ENCODE peak calls at places on chromosomes 12 and 14, in ten cellular contexts. T, N, R, V, A, H, D, O, I and Z are unnamed samples.
A peak's percentile ranks its signal among the peaks of the same experiment; 100 is the strongest.

GRCh38 chr14:49946320-49947141 is 53.6 kb downstream of the ARF6 start:
- DNase-seq in R (no peak), D (peak; percentile 68), I (peak; percentile 49), N (no peak), H (peak; percentile 76), O (no peak), V (no peak), A (peak; percentile 62), T (no peak), Z (no peak)

GRCh38 chr12:72011374-72011773 is 72.7 kb downstream of the TPH2 start:
- DNase-seq in T (no peak), V (peak; percentile 22), D (peak; percentile 7), R (no peak), A (no peak), O (no peak), I (no peak), N (no peak), H (no peak), Z (no peak)

GRCh38 chr12:31853520-31853919 is 105.7 kb upstream of the RESF1 start:
- DNase-seq in H (no peak), V (no peak), N (no peak), D (no peak), O (no peak), A (no peak), I (no peak), T (no peak), R (no peak), Z (no peak)

GRCh38 chr12:65518771-65519170 is 240.3 kb downstream of the MSRB3 start:
- DNase-seq in D (no peak), T (no peak), O (no peak), H (no peak), N (no peak), I (no peak), V (no peak), R (no peak), A (no peak), Z (no peak)

GRCh38 chr12:93783827-93784226 is 106.7 kb downstream of the CRADD start:
- DNase-seq in A (no peak), R (no peak), T (no peak), I (no peak), N (no peak), D (no peak), V (no peak), O (no peak), H (no peak), Z (peak; percentile 40)

GRCh38 chr12:22743700-22744099 is 118.7 kb downstream of the ETNK1 start:
- DNase-seq in T (no peak), D (no peak), N (no peak), I (no peak), V (no peak), R (no peak), H (no peak), A (no peak), O (no peak), Z (no peak)

GRCh38 chr12:54141534-54142475 is 47.0 kb downstream of the SMUG1 start:
- DNase-seq in O (no peak), I (no peak), H (no peak), V (no peak), R (no peak), T (no peak), N (no peak), D (no peak), A (no peak), Z (peak; percentile 43)

GRCh38 chr12:16198884-16199283 is 78.6 kb downstream of the SLC15A5 start:
- DNase-seq in A (no peak), T (no peak), R (no peak), I (no peak), N (no peak), V (no peak), O (no peak), H (no peak), D (no peak), Z (no peak)

GRCh38 chr14:80475074-80475473 is 263.8 kb upstream of the DIO2 start:
- DNase-seq in T (no peak), O (no peak), H (no peak), V (no peak), D (peak; percentile 82), I (no peak), R (no peak), N (no peak), A (no peak), Z (no peak)

GRCh38 chr12:851343-851742 is 98.2 kb downstream of the RAD52 start:
- DNase-seq in R (no peak), I (no peak), A (no peak), O (no peak), N (no peak), V (no peak), H (no peak), D (peak; percentile 36), T (no peak), Z (no peak)

GRCh38 chr12:8065991-8066594 is at the start of gene C3AR1:
- DNase-seq in T (no peak), I (peak; percentile 44), A (no peak), V (no peak), H (no peak), R (no peak), D (peak; percentile 79), O (no peak), N (no peak), Z (no peak)

GRCh38 chr12:1518763-1519516 is 75.4 kb downstream of the FBXL14 start:
- DNase-seq in R (no peak), D (peak; percentile 91), V (no peak), A (peak; percentile 59), N (no peak), H (peak; percentile 81), O (no peak), T (peak; percentile 29), I (no peak), Z (no peak)

GRCh38 chr14:55026793-55027560 is at the start of the genes SOCS4 and WDHD1:
- DNase-seq in I (peak; percentile 97), V (peak; percentile 95), A (peak; percentile 92), H (peak; percentile 96), T (peak; percentile 96), N (peak; percentile 96), D (peak; percentile 88), O (peak; percentile 96), R (peak; percentile 95), Z (peak; percentile 91)
- TF ChIP-seq CTCF in I (no peak), V (no peak), A (no peak), H (no peak), T (peak; percentile 31), N (no peak), D (peak; percentile 9), O (no peak), R (no peak), Z (peak; percentile 21)

DNA sequence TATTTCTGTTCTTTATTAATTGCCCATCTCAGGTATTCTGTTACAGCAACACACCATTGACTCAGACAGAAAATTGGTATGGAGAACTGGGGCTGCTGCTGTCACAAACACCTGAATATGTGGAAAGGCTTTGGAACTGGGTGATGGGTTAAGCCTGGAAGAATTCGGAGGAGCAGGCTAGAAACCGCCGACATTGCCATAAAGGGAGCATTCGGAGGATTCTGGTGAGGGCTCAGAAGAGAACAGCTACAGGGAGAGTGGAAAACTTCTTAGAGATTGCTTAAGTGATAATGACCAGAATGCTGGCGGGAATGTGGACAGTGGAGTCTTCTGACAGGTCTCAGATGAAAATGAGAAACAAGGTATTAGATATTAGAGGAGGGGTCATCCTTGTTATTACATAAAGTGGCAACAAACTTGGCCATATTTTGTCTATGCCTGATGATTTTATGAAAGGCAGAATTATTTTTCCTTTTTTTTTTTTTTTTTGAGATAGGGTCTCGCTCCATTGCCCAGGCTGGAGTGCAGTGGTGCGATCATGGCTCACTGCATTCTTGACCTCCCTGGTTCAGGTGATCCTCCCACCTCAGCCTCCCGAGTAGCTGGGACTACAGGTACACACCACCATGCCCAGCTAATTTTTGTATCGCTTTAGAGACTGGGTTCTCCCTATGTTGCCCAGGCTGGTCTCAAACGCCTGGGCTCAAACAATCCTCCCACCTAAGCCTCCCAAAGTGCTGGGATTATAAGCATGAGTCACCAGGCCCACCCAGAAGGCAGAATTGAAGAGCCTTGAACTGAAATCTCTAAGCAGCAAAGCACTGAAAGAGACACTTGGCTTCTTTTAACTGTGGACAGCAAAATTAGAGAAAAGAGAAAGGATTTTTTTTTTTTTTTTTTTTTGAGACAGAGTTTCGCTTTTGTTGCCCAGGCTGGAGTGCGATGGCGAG is 16.7 kb upstream of the RCOR1 start:
- DNase-seq in H (no peak), O (no peak), V (no peak), A (no peak), N (no peak), T (no peak), R (no peak), I (no peak), D (no peak), Z (no peak)
- TF ChIP-seq POLR2A in H (no peak), O (no peak), V (no peak), A (no peak), N (no peak), T (no peak), R (no peak), I (no peak), D (no peak), Z (no peak)

DNA sequence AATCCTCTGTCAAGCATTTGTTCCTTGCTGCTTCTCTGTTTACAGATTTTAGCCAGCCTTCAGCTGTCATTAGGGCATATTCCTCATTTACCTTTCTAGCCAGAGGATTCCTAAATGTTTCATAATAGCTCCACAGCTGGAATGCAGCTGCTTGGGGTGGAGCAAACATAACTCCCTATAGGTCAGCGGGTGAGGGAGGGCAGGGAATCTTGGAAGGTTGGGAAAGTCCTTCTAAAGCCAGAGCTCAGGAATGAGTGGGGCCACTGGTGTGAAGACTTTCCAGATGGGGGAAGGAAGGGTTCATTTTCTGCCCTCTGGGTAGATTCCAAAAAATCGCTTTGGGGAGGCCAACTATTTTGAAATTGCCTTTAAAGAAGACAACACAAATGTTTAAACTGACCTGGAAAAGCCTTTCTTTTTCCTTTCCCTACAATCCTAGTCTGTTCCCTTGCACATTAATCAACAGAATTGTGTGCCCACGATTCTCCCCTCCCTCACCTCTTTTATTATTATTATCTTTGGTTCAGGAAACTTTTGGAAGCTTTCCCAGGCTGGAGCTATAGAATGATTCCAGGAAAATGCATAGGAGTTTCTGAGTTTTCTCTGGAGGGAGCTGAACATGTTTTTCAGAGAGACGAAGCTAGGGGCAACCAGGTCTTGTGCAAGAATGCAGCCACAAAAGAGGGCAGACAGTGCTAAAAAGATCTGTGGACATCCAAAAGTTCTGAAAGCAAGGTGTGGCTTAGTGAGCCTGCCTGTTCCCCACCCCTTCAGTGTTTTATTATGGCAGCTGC is 16.5 kb upstream of the IRF2BPL start:
- DNase-seq in H (peak; percentile 70), D (no peak), V (peak; percentile 63), I (peak; percentile 62), A (no peak), T (peak; percentile 79), O (no peak), R (peak; percentile 79), N (peak; percentile 93), Z (peak; percentile 63)
- H3K4me1 ChIP-seq in H (peaks cover 66% of the 10 kb centered on the region), D (peaks cover 29% of the 10 kb centered on the region), V (peaks cover 67% of the 10 kb centered on the region), I (peaks cover 61% of the 10 kb centered on the region), A (peaks cover 41% of the 10 kb centered on the region), T (peaks cover 29% of the 10 kb centered on the region), O (peaks cover 66% of the 10 kb centered on the region), R (peaks cover 64% of the 10 kb centered on the region), N (peaks cover 68% of the 10 kb centered on the region), Z (peaks cover 67% of the 10 kb centered on the region)

DNA sequence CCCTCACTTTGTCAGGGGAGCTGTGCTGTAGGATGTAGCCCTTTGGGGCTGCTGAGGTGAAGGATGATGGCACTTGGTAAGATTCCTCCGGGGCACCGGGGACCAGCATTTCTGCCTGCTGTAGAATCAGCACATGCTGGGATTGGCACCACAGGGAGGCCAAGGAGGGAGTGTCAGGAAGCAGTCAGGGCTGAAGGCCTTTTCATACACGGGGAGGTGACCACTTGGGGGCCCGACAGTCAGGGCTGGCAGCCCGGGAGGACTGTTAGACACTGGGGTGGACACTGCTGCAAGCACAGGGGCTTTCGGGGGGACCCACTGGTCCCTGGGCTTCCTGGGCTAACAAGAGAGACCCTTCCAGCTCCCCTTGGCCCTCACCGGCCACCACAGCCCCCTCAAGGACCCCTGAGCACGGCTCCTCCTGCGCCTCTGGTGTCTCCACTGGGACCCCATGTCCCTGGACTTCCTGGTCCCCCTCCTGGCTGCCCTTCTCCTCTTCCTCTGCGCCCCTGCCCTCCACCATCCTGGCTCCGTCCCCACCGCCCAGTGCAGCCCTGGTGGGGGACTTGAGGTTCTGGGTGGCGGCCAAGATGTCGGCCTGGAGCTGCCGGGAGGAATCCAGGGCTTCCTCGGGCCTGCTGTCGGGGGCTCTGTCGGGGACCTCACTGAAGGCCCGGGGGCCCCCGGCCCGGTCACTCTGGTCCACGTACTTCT is 6.5 kb downstream of the TMEM119 start:
- DNase-seq in D (no peak), N (no peak), T (peak; percentile 32), R (no peak), A (no peak), I (no peak), H (no peak), V (no peak), O (no peak), Z (no peak)
- TF ChIP-seq CTCF in D (no peak), N (no peak), T (no peak), R (no peak), A (no peak), I (no peak), H (no peak), V (no peak), O (no peak), Z (no peak)